ENCODE peak calls at places on chromosomes 3 and 15, in seven cellular contexts. One of them, this sample, is unnamed.

GRCh38 chr3:54965746-54966145 is 37.9 kb upstream of the LRTM1 start:
- DNase-seq in astrocyte: peak
- DNase-seq in HL-60: no peak
- DNase-seq in AG04450: peak
- DNase-seq in breast epithelium: no peak
- DNase-seq in psoas muscle: no peak
- DNase-seq in epithelial cell of prostate: no peak
- DNase-seq in this sample: no peak

GRCh38 chr3:189792046-189792929 is 161.1 kb downstream of the TP63 start:
- DNase-seq in HL-60: no peak
- DNase-seq in astrocyte: no peak
- DNase-seq in epithelial cell of prostate: no peak
- DNase-seq in psoas muscle: no peak
- DNase-seq in breast epithelium: no peak
- DNase-seq in AG04450: no peak
- DNase-seq in this sample: no peak

GRCh38 chr3:30835667-30836066 is 58.8 kb downstream of the GADL1 start:
- DNase-seq in astrocyte: no peak
- DNase-seq in psoas muscle: no peak
- DNase-seq in epithelial cell of prostate: no peak
- DNase-seq in HL-60: no peak
- DNase-seq in AG04450: no peak
- DNase-seq in breast epithelium: no peak
- DNase-seq in this sample: no peak

GRCh38 chr3:4660936-4661335 is 167.8 kb downstream of the ITPR1 start:
- DNase-seq in epithelial cell of prostate: no peak
- DNase-seq in breast epithelium: no peak
- DNase-seq in psoas muscle: no peak
- DNase-seq in HL-60: no peak
- DNase-seq in AG04450: no peak
- DNase-seq in astrocyte: no peak
- DNase-seq in this sample: no peak

GRCh38 chr3:117035785-117036184 is 326.2 kb downstream of the TUSC7 start:
- DNase-seq in AG04450: no peak
- DNase-seq in psoas muscle: peak
- DNase-seq in epithelial cell of prostate: no peak
- DNase-seq in HL-60: no peak
- DNase-seq in astrocyte: no peak
- DNase-seq in breast epithelium: no peak
- DNase-seq in this sample: no peak

GRCh38 chr15:100383302-100384107 is 41.7 kb upstream of the ADAMTS17 start:
- DNase-seq in psoas muscle: no peak
- DNase-seq in astrocyte: peak
- DNase-seq in epithelial cell of prostate: no peak
- DNase-seq in AG04450: no peak
- DNase-seq in breast epithelium: no peak
- DNase-seq in HL-60: peak
- DNase-seq in this sample: no peak

GRCh38 chr15:32908921-32909320 is 191.1 kb downstream of the GREM1 start:
- DNase-seq in epithelial cell of prostate: no peak
- DNase-seq in HL-60: no peak
- DNase-seq in AG04450: no peak
- DNase-seq in astrocyte: no peak
- DNase-seq in breast epithelium: no peak
- DNase-seq in psoas muscle: no peak
- DNase-seq in this sample: no peak

GRCh38 chr3:69309810-69310209 is 76.1 kb downstream of the FRMD4B start:
- DNase-seq in breast epithelium: no peak
- DNase-seq in astrocyte: peak
- DNase-seq in AG04450: no peak
- DNase-seq in psoas muscle: no peak
- DNase-seq in epithelial cell of prostate: peak
- DNase-seq in HL-60: no peak
- DNase-seq in this sample: no peak

GRCh38 chr3:147388395-147389264 is 17.7 kb downstream of the ZIC4 start:
- DNase-seq in breast epithelium: no peak
- DNase-seq in AG04450: no peak
- DNase-seq in psoas muscle: no peak
- DNase-seq in HL-60: no peak
- DNase-seq in astrocyte: no peak
- DNase-seq in epithelial cell of prostate: no peak
- DNase-seq in this sample: no peak

GRCh38 chr3:54939591-54940300 is 11.9 kb upstream of the LRTM1 start:
- DNase-seq in psoas muscle: no peak
- DNase-seq in AG04450: no peak
- DNase-seq in breast epithelium: no peak
- DNase-seq in epithelial cell of prostate: no peak
- DNase-seq in HL-60: no peak
- DNase-seq in astrocyte: peak
- DNase-seq in this sample: no peak

GRCh38 chr3:71395927-71396695 is 187.4 kb downstream of the FOXP1 start:
- DNase-seq in AG04450: no peak
- DNase-seq in psoas muscle: no peak
- DNase-seq in astrocyte: peak
- DNase-seq in HL-60: no peak
- DNase-seq in epithelial cell of prostate: no peak
- DNase-seq in breast epithelium: no peak
- DNase-seq in this sample: no peak

GRCh38 chr3:49422379-49423248 is at the start of gene AMT:
- DNase-seq in psoas muscle: peak
- DNase-seq in epithelial cell of prostate: no peak
- DNase-seq in astrocyte: no peak
- DNase-seq in breast epithelium: no peak
- DNase-seq in AG04450: no peak
- DNase-seq in HL-60: no peak
- DNase-seq in this sample: peak

GRCh38 chr3:40971191-40972168 is 227.8 kb upstream of the CTNNB1 start:
- DNase-seq in astrocyte: peak
- DNase-seq in AG04450: peak
- DNase-seq in breast epithelium: peak
- DNase-seq in epithelial cell of prostate: peak
- DNase-seq in HL-60: peak
- DNase-seq in psoas muscle: peak
- DNase-seq in this sample: peak

GRCh38 chr15:59329570-59330350 is 42.9 kb downstream of the MYO1E start:
- DNase-seq in breast epithelium: no peak
- DNase-seq in psoas muscle: no peak
- DNase-seq in astrocyte: peak
- DNase-seq in epithelial cell of prostate: no peak
- DNase-seq in AG04450: peak
- DNase-seq in HL-60: no peak
- DNase-seq in this sample: no peak

GRCh38 chr15:66763186-66764066 is 61.4 kb downstream of the SMAD6 start:
- DNase-seq in breast epithelium: peak
- DNase-seq in epithelial cell of prostate: no peak
- DNase-seq in astrocyte: no peak
- DNase-seq in psoas muscle: peak
- DNase-seq in AG04450: no peak
- DNase-seq in HL-60: no peak
- DNase-seq in this sample: peak

GRCh38 chr3:6608843-6609242 is 252.1 kb upstream of the GRM7 start:
- DNase-seq in AG04450: no peak
- DNase-seq in astrocyte: no peak
- DNase-seq in HL-60: no peak
- DNase-seq in psoas muscle: no peak
- DNase-seq in breast epithelium: no peak
- DNase-seq in epithelial cell of prostate: no peak
- DNase-seq in this sample: no peak

GRCh38 chr15:77573826-77574225 is 58.9 kb downstream of the LINGO1 start:
- DNase-seq in psoas muscle: no peak
- DNase-seq in breast epithelium: no peak
- DNase-seq in epithelial cell of prostate: no peak
- DNase-seq in HL-60: no peak
- DNase-seq in astrocyte: no peak
- DNase-seq in AG04450: no peak
- DNase-seq in this sample: no peak

GRCh38 chr3:152278674-152279427 is 10.1 kb downstream of the MBNL1 start:
- DNase-seq in AG04450: no peak
- DNase-seq in astrocyte: no peak
- DNase-seq in epithelial cell of prostate: no peak
- DNase-seq in breast epithelium: no peak
- DNase-seq in psoas muscle: no peak
- DNase-seq in HL-60: no peak
- DNase-seq in this sample: no peak

GRCh38 chr3:152279474-152279873 is 10.7 kb downstream of the MBNL1 start:
- DNase-seq in psoas muscle: no peak
- DNase-seq in breast epithelium: no peak
- DNase-seq in epithelial cell of prostate: no peak
- DNase-seq in astrocyte: no peak
- DNase-seq in AG04450: no peak
- DNase-seq in HL-60: no peak
- DNase-seq in this sample: no peak

GRCh38 chr3:152282813-152283212 is 14.1 kb downstream of the MBNL1 start:
- DNase-seq in AG04450: no peak
- DNase-seq in psoas muscle: no peak
- DNase-seq in HL-60: no peak
- DNase-seq in astrocyte: no peak
- DNase-seq in breast epithelium: no peak
- DNase-seq in epithelial cell of prostate: no peak
- DNase-seq in this sample: no peak

GRCh38 chr3:152281032-152281713 is 12.4 kb downstream of the MBNL1 start:
- DNase-seq in astrocyte: peak
- DNase-seq in epithelial cell of prostate: no peak
- DNase-seq in HL-60: no peak
- DNase-seq in psoas muscle: no peak
- DNase-seq in breast epithelium: no peak
- DNase-seq in AG04450: no peak
- DNase-seq in this sample: no peak

DNA sequence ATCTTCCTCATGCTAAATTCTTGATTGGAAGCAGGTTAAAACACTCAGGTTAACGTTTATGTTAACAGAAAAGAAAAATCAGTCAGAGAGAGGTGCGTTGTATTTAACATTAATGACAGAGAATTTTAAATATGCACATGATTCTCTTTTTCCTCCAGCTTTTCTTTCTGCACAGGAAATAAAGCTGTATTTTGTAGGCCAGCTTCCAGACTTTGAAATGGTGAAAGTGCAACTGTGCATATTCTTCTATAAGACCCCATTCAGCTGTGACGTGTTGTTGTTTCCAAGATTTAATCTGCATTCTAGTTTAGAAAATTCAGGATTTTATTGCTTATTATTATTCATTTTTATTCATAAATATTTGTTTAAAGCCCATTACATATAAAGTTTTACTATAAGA is 11.8 kb downstream of the MBNL1 start:
- DNase-seq in epithelial cell of prostate: no peak
- DNase-seq in HL-60: no peak
- DNase-seq in psoas muscle: no peak
- DNase-seq in breast epithelium: no peak
- DNase-seq in AG04450: no peak
- DNase-seq in astrocyte: no peak
- DNase-seq in this sample: no peak
- H3K27ac ChIP-seq in epithelial cell of prostate: no peak
- H3K27ac ChIP-seq in HL-60: no peak
- H3K27ac ChIP-seq in psoas muscle: peak
- H3K27ac ChIP-seq in breast epithelium: peak
- H3K27ac ChIP-seq in AG04450: no peak
- H3K27ac ChIP-seq in astrocyte: no peak
- H3K27ac ChIP-seq in this sample: no peak

GRCh38 chr15:30999729-31000128 is 8.3 kb upstream of the MTMR10 start:
- DNase-seq in breast epithelium: no peak
- DNase-seq in epithelial cell of prostate: no peak
- DNase-seq in astrocyte: no peak
- DNase-seq in psoas muscle: no peak
- DNase-seq in HL-60: no peak
- DNase-seq in AG04450: no peak
- DNase-seq in this sample: no peak
- H3K27ac ChIP-seq in breast epithelium: no peak
- H3K27ac ChIP-seq in epithelial cell of prostate: no peak
- H3K27ac ChIP-seq in astrocyte: no peak
- H3K27ac ChIP-seq in psoas muscle: no peak
- H3K27ac ChIP-seq in HL-60: no peak
- H3K27ac ChIP-seq in AG04450: no peak
- H3K27ac ChIP-seq in this sample: no peak

DNA sequence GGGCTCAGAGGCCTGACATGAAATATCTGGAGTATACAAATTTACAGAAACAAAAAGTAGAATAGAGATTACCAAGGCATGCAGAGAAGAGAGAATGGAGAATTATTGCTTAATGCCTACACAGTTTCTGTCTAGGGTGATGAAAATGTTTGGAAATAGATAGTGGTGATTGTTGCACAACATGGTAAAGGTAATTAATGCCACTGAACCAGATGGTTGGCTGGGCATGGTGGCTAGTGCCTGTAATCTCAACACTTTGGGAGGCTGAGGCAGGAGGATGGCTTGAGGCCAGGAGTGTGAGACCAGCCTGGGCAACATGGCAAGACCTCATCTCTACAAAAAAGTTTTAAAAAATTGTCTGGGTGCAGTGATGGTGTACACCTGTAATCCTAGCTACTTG is 46.6 kb upstream of the OSBPL11 start:
- DNase-seq in AG04450: no peak
- DNase-seq in psoas muscle: no peak
- DNase-seq in HL-60: peak
- DNase-seq in epithelial cell of prostate: no peak
- DNase-seq in breast epithelium: no peak
- DNase-seq in astrocyte: no peak
- DNase-seq in this sample: no peak
- H3K27ac ChIP-seq in AG04450: no peak
- H3K27ac ChIP-seq in psoas muscle: no peak
- H3K27ac ChIP-seq in HL-60: no peak
- H3K27ac ChIP-seq in epithelial cell of prostate: no peak
- H3K27ac ChIP-seq in breast epithelium: no peak
- H3K27ac ChIP-seq in astrocyte: no peak
- H3K27ac ChIP-seq in this sample: no peak

GRCh38 chr3:78889345-78889744 is 878.5 kb downstream of the ROBO1 start:
- DNase-seq in HL-60: no peak
- DNase-seq in AG04450: no peak
- DNase-seq in epithelial cell of prostate: no peak
- DNase-seq in breast epithelium: no peak
- DNase-seq in astrocyte: no peak
- DNase-seq in psoas muscle: no peak
- DNase-seq in this sample: no peak

GRCh38 chr3:78893161-78893560 is 874.6 kb downstream of the ROBO1 start:
- DNase-seq in astrocyte: no peak
- DNase-seq in psoas muscle: no peak
- DNase-seq in AG04450: no peak
- DNase-seq in epithelial cell of prostate: no peak
- DNase-seq in HL-60: no peak
- DNase-seq in breast epithelium: no peak
- DNase-seq in this sample: no peak

GRCh38 chr3:78887608-78888011 is 880.2 kb downstream of the ROBO1 start:
- DNase-seq in astrocyte: peak
- DNase-seq in HL-60: no peak
- DNase-seq in psoas muscle: no peak
- DNase-seq in AG04450: no peak
- DNase-seq in breast epithelium: no peak
- DNase-seq in epithelial cell of prostate: no peak
- DNase-seq in this sample: no peak

GRCh38 chr3:78887029-78887428 is 880.8 kb downstream of the ROBO1 start:
- DNase-seq in HL-60: no peak
- DNase-seq in AG04450: no peak
- DNase-seq in breast epithelium: no peak
- DNase-seq in astrocyte: peak
- DNase-seq in psoas muscle: no peak
- DNase-seq in epithelial cell of prostate: peak
- DNase-seq in this sample: no peak

DNA sequence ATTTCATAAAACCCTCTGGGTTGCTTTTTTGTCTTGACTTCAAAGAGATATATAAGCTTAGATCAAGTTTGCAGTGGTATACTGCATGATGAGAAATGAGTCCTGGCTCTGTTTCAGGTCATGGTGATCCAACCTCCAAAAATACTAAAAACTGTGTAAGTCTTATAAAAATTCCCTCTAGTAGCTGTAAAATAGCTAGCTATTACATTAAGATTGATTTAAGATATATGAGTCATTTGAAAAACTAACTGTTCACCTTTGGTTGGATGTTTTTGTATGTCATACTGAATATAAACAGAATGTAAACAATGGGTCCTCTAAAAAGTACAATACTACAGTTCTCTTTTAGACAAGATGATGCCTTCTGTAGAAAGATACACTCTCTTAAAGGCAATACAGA is 879.1 kb downstream of the ROBO1 start:
- DNase-seq in psoas muscle: no peak
- DNase-seq in astrocyte: no peak
- DNase-seq in breast epithelium: no peak
- DNase-seq in HL-60: no peak
- DNase-seq in epithelial cell of prostate: no peak
- DNase-seq in AG04450: no peak
- DNase-seq in this sample: no peak
- H3K27ac ChIP-seq in psoas muscle: no peak
- H3K27ac ChIP-seq in astrocyte: no peak
- H3K27ac ChIP-seq in breast epithelium: no peak
- H3K27ac ChIP-seq in HL-60: no peak
- H3K27ac ChIP-seq in epithelial cell of prostate: no peak
- H3K27ac ChIP-seq in AG04450: no peak
- H3K27ac ChIP-seq in this sample: no peak